ENCODE peak calls at places on chromosomes 1 and 21, in nine cellular contexts. I is progenitor cell of endocrine pancreas; R is effector memory CD8-positive, alpha-beta T cell; J is naive thymus-derived CD8-positive, alpha-beta T cell; W is WTC11; D is adrenal gland; T is AG09319; F is stimulated activated CD4-positive, alpha-beta T cell treated with anti-CD3 and anti-CD28 coated beads, Interleukin-12 subunit alpha, Interleukin-12 subunit beta, amount 100 ng/mL, for 48 hours; L is SHP77 treated with DMSO at 0.1 percent for 48 hours. X is an unnamed sample.

GRCh38 chr1:6358757-6359567 is 34.6 kb downstream of the ACOT7 start:
- DNase-seq in W (no peak), I (no peak), T (peak; percentile 61), R (peak; percentile 58), D (no peak), F (peak; percentile 43), J (peak; percentile 45), L (no peak), X (no peak)

GRCh38 chr21:45327458-45328197 is 39.9 kb upstream of the POFUT2 start:
- DNase-seq in W (no peak), R (no peak), F (no peak), T (no peak), L (no peak), D (peak; percentile 8), I (no peak), J (no peak), X (no peak)

GRCh38 chr1:77539510-77540142 is 142.8 kb downstream of the ZZZ3 start:
- DNase-seq in T (peak; percentile 75), L (no peak), D (no peak), I (no peak), F (no peak), R (no peak), J (no peak), W (no peak), X (no peak)

GRCh38 chr1:195717651-195718050 is 890.6 kb downstream of the KCNT2 start:
- DNase-seq in I (no peak), R (no peak), W (no peak), F (no peak), D (no peak), T (no peak), J (no peak), L (no peak), X (no peak)

GRCh38 chr1:85611390-85611789 is 30.8 kb downstream of the CCN1 start:
- DNase-seq in I (no peak), T (peak; percentile 84), J (no peak), L (no peak), F (no peak), W (no peak), R (no peak), D (no peak), X (no peak)

GRCh38 chr1:31238986-31239613 is 587 bp downstream of the NKAIN1 start:
- DNase-seq in R (no peak), W (peak; percentile 55), J (no peak), D (peak; percentile 35), L (no peak), I (peak; percentile 27), T (no peak), F (no peak), X (peak; percentile 47)

GRCh38 chr1:229694053-229694693 is 68.1 kb downstream of the URB2 start:
- DNase-seq in T (no peak), L (peak; percentile 88), F (no peak), J (no peak), W (peak; percentile 53), I (no peak), D (peak; percentile 43), R (no peak), X (peak; percentile 42)

GRCh38 chr1:173996995-173997394 is 25.2 kb downstream of the RC3H1 start:
- DNase-seq in F (no peak), L (no peak), T (no peak), R (no peak), J (no peak), I (no peak), W (no peak), D (no peak), X (no peak)

GRCh38 chr1:175591083-175591743 is 152.2 kb downstream of the TNR start:
- DNase-seq in W (no peak), T (no peak), L (no peak), D (peak; percentile 18), F (no peak), J (no peak), I (no peak), R (no peak), X (no peak)

GRCh38 chr1:9905010-9905409 is 5.1 kb downstream of the CTNNBIP1 start:
- DNase-seq in T (no peak), D (no peak), I (no peak), R (no peak), J (no peak), W (no peak), L (no peak), F (no peak), X (no peak)

GRCh38 chr1:85330206-85330605 is 53.8 kb upstream of the BCL10 start:
- DNase-seq in I (no peak), J (no peak), L (no peak), T (peak; percentile 71), F (no peak), D (no peak), R (no peak), W (no peak), X (no peak)

GRCh38 chr1:3741566-3742438 is 10.4 kb upstream of the CCDC27 start:
- DNase-seq in F (no peak), L (no peak), D (no peak), I (no peak), W (no peak), T (no peak), R (no peak), J (no peak), X (no peak)

GRCh38 chr1:50368179-50369007 is 54.9 kb downstream of the DMRTA2 start:
- DNase-seq in D (peak; percentile 31), J (no peak), W (peak; percentile 79), R (peak; percentile 14), I (peak; percentile 60), L (peak; percentile 20), T (no peak), F (peak; percentile 14), X (peak; percentile 56)

GRCh38 chr1:160768295-160768657 is 27.7 kb upstream of the LY9 start:
- DNase-seq in J (peak; percentile 70), R (peak; percentile 86), D (peak; percentile 53), L (no peak), I (no peak), T (no peak), F (peak; percentile 79), W (peak; percentile 71), X (no peak)

GRCh38 chr21:42653492-42654061 is at the start of gene PDE9A:
- DNase-seq in T (no peak), I (peak; percentile 65), L (no peak), R (no peak), W (peak; percentile 65), D (peak; percentile 63), F (peak; percentile 15), J (no peak), X (peak; percentile 63)

GRCh38 chr1:168469690-168470089 is 74.1 kb downstream of the XCL2 start:
- DNase-seq in W (no peak), L (no peak), F (peak; percentile 24), T (peak; percentile 86), R (peak; percentile 15), D (peak; percentile 88), I (no peak), J (no peak), X (no peak)

GRCh38 chr1:230201445-230201844 is 134.4 kb downstream of the GALNT2 start:
- DNase-seq in I (no peak), W (no peak), L (no peak), T (no peak), F (no peak), J (no peak), D (peak; percentile 70), R (no peak), X (no peak)

GRCh38 chr1:94096797-94097549 is 24.0 kb downstream of the ABCA4 start:
- DNase-seq in T (peak; percentile 56), R (no peak), J (no peak), D (no peak), L (no peak), F (no peak), W (no peak), I (no peak), X (no peak)

GRCh38 chr1:55047611-55048010 is 8.3 kb downstream of the PCSK9 start:
- DNase-seq in D (no peak), I (no peak), R (no peak), T (no peak), F (no peak), W (no peak), L (no peak), J (no peak), X (no peak)

GRCh38 chr1:61436491-61437120 is 288.3 kb downstream of the TM2D1 start:
- DNase-seq in I (no peak), F (no peak), R (no peak), T (no peak), J (no peak), W (no peak), D (no peak), L (no peak), X (no peak)

GRCh38 chr1:41361495-41362356 is 492 bp downstream of the FOXO6 start:
- DNase-seq in J (no peak), L (no peak), D (no peak), F (no peak), T (no peak), R (no peak), I (no peak), W (peak; percentile 25), X (no peak)

GRCh38 chr1:27724961-27725373 is 794 bp upstream of the FAM76A start:
- DNase-seq in F (no peak), W (peak; percentile 58), D (peak; percentile 13), J (peak; percentile 5), L (no peak), R (no peak), I (no peak), T (no peak), X (no peak)

X was measured in neuronal stem cell.